ENCODE peak calls at places on chromosomes 1 and 21, in five cellular contexts. N, C, Y, P and H are unnamed samples.

GRCh38 chr1:108563808-108564207 is 3.9 kb downstream of the EEIG2 start:
- DNase-seq in N (no peak), C (no peak), Y (no peak), P (no peak), H (no peak)

GRCh38 chr1:177163844-177164379 is 600 bp downstream of the ASTN1 start:
- DNase-seq in N (no peak), C (no peak), Y (no peak), P (peak; percentile 72), H (no peak)

GRCh38 chr1:31823780-31824179 is 8.0 kb upstream of the SPOCD1 start:
- DNase-seq in N (no peak), C (no peak), Y (no peak), P (no peak), H (no peak)

GRCh38 chr21:42645211-42646075 is 8.0 kb upstream of the PDE9A start:
- DNase-seq in N (no peak), C (no peak), Y (no peak), P (no peak), H (peak; percentile 30)

GRCh38 chr1:15201849-15202551 is 45.0 kb upstream of the FHAD1 start:
- DNase-seq in N (no peak), C (no peak), Y (no peak), P (no peak), H (no peak)

GRCh38 chr1:204296431-204296988 is 63.2 kb downstream of the PLEKHA6 start:
- DNase-seq in N (no peak), C (peak; percentile 65), Y (no peak), P (no peak), H (no peak)

GRCh38 chr1:21342961-21343838 is 52.9 kb upstream of the ECE1 start:
- DNase-seq in N (no peak), C (no peak), Y (peak; percentile 38), P (no peak), H (no peak)

GRCh38 chr21:29634410-29634809 is 305.4 kb downstream of the GRIK1 start:
- DNase-seq in N (no peak), C (no peak), Y (no peak), P (no peak), H (no peak)

GRCh38 chr1:6116137-6116536 is 64.0 kb downstream of the CHD5 start:
- DNase-seq in N (no peak), C (peak; percentile 40), Y (no peak), P (no peak), H (no peak)

GRCh38 chr21:32605469-32605868 is 6.7 kb downstream of the CFAP298 start:
- DNase-seq in N (no peak), C (no peak), Y (no peak), P (no peak), H (no peak)

GRCh38 chr1:21887796-21888195 is 49.3 kb downstream of the HSPG2 start:
- DNase-seq in N (no peak), C (no peak), Y (no peak), P (no peak), H (no peak)

GRCh38 chr1:24535778-24536177 is 20.1 kb upstream of the NCMAP start:
- DNase-seq in N (no peak), C (no peak), Y (no peak), P (no peak), H (no peak)

GRCh38 chr1:201385299-201385891 is 7.9 kb upstream of the TNNT2 start:
- DNase-seq in N (no peak), C (peak; percentile 58), Y (peak; percentile 28), P (peak; percentile 53), H (peak; percentile 75)

GRCh38 chr1:44798481-44799365 is 1.5 kb upstream of the PLK3 start:
- DNase-seq in N (no peak), C (no peak), Y (peak; percentile 22), P (peak; percentile 40), H (peak; percentile 43)

GRCh38 chr21:41716756-41717155 is 50.1 kb downstream of the RIPK4 start:
- DNase-seq in N (no peak), C (no peak), Y (no peak), P (no peak), H (no peak)

GRCh38 chr1:23865543-23865930 is 2.6 kb downstream of the FUCA1 start:
- DNase-seq in N (no peak), C (peak; percentile 12), Y (peak; percentile 58), P (no peak), H (no peak)

GRCh38 chr1:226443439-226443838 is 35.5 kb upstream of the PARP1 start:
- DNase-seq in N (no peak), C (peak; percentile 84), Y (no peak), P (no peak), H (no peak)

GRCh38 chr1:221444346-221444745 is 297.5 kb downstream of the DUSP10 start:
- DNase-seq in N (no peak), C (no peak), Y (no peak), P (no peak), H (no peak)